ENCODE peak calls at places on chromosome 20, in ten cellular contexts. One of them, this sample, is unnamed.

GRCh38 chr20:1122388-1123315 is 4.2 kb downstream of the PSMF1 start:
- DNase-seq in right lobe of liver: peak; percentile 78
- DNase-seq in upper lobe of left lung: no peak
- DNase-seq in fibroblast of lung: peak; percentile 31
- DNase-seq in thoracic aorta: no peak
- DNase-seq in gastrocnemius medialis: no peak
- DNase-seq in CD8-positive, alpha-beta memory T cell: no peak
- DNase-seq in stomach: peak; percentile 64
- DNase-seq in uterus: no peak
- DNase-seq in mammary epithelial cell: no peak
- DNase-seq in this sample: no peak

GRCh38 chr20:44615876-44616603 is 33.7 kb downstream of the PKIG start:
- DNase-seq in uterus: no peak
- DNase-seq in thoracic aorta: no peak
- DNase-seq in CD8-positive, alpha-beta memory T cell: no peak
- DNase-seq in mammary epithelial cell: no peak
- DNase-seq in stomach: no peak
- DNase-seq in right lobe of liver: no peak
- DNase-seq in gastrocnemius medialis: no peak
- DNase-seq in upper lobe of left lung: no peak
- DNase-seq in fibroblast of lung: no peak
- DNase-seq in this sample: no peak

GRCh38 chr20:51493346-51493791 is 49.1 kb downstream of the NFATC2 start:
- DNase-seq in stomach: no peak
- DNase-seq in upper lobe of left lung: no peak
- DNase-seq in right lobe of liver: no peak
- DNase-seq in thoracic aorta: no peak
- DNase-seq in gastrocnemius medialis: no peak
- DNase-seq in fibroblast of lung: no peak
- DNase-seq in mammary epithelial cell: no peak
- DNase-seq in uterus: no peak
- DNase-seq in CD8-positive, alpha-beta memory T cell: peak; percentile 25
- DNase-seq in this sample: no peak

GRCh38 chr20:18847226-18847625 is 33.6 kb downstream of the SCP2D1 start:
- DNase-seq in mammary epithelial cell: no peak
- DNase-seq in thoracic aorta: no peak
- DNase-seq in gastrocnemius medialis: no peak
- DNase-seq in upper lobe of left lung: no peak
- DNase-seq in fibroblast of lung: no peak
- DNase-seq in right lobe of liver: no peak
- DNase-seq in stomach: no peak
- DNase-seq in uterus: no peak
- DNase-seq in CD8-positive, alpha-beta memory T cell: no peak
- DNase-seq in this sample: no peak

GRCh38 chr20:43840382-43841070 is 74.1 kb upstream of the TOX2 start:
- DNase-seq in mammary epithelial cell: no peak
- DNase-seq in uterus: no peak
- DNase-seq in right lobe of liver: no peak
- DNase-seq in thoracic aorta: no peak
- DNase-seq in CD8-positive, alpha-beta memory T cell: no peak
- DNase-seq in stomach: no peak
- DNase-seq in upper lobe of left lung: no peak
- DNase-seq in fibroblast of lung: peak; percentile 12
- DNase-seq in gastrocnemius medialis: no peak
- DNase-seq in this sample: no peak

GRCh38 chr20:51562334-51563140 is 20.0 kb upstream of the NFATC2 start:
- DNase-seq in fibroblast of lung: peak; percentile 96
- DNase-seq in right lobe of liver: peak; percentile 63
- DNase-seq in upper lobe of left lung: peak; percentile 89
- DNase-seq in gastrocnemius medialis: peak; percentile 36
- DNase-seq in thoracic aorta: peak; percentile 71
- DNase-seq in mammary epithelial cell: peak; percentile 75
- DNase-seq in CD8-positive, alpha-beta memory T cell: no peak
- DNase-seq in uterus: peak; percentile 93
- DNase-seq in stomach: peak; percentile 57
- DNase-seq in this sample: no peak

GRCh38 chr20:55057779-55058415 is 582.5 kb downstream of the DOK5 start:
- DNase-seq in stomach: no peak
- DNase-seq in uterus: no peak
- DNase-seq in fibroblast of lung: peak; percentile 3
- DNase-seq in gastrocnemius medialis: no peak
- DNase-seq in upper lobe of left lung: no peak
- DNase-seq in thoracic aorta: no peak
- DNase-seq in CD8-positive, alpha-beta memory T cell: no peak
- DNase-seq in right lobe of liver: no peak
- DNase-seq in mammary epithelial cell: peak; percentile 8
- DNase-seq in this sample: no peak

GRCh38 chr20:10812738-10813327 is 139.0 kb upstream of the JAG1 start:
- DNase-seq in CD8-positive, alpha-beta memory T cell: no peak
- DNase-seq in mammary epithelial cell: no peak
- DNase-seq in gastrocnemius medialis: no peak
- DNase-seq in upper lobe of left lung: no peak
- DNase-seq in thoracic aorta: no peak
- DNase-seq in stomach: no peak
- DNase-seq in uterus: no peak
- DNase-seq in right lobe of liver: no peak
- DNase-seq in fibroblast of lung: no peak
- DNase-seq in this sample: no peak

GRCh38 chr20:1382670-1383069 is 10.2 kb downstream of the FKBP1A start:
- DNase-seq in stomach: no peak
- DNase-seq in right lobe of liver: no peak
- DNase-seq in CD8-positive, alpha-beta memory T cell: no peak
- DNase-seq in uterus: peak; percentile 57
- DNase-seq in thoracic aorta: no peak
- DNase-seq in mammary epithelial cell: no peak
- DNase-seq in fibroblast of lung: no peak
- DNase-seq in upper lobe of left lung: no peak
- DNase-seq in gastrocnemius medialis: no peak
- DNase-seq in this sample: no peak

GRCh38 chr20:46342045-46342378 is 33.7 kb upstream of the CDH22 start:
- DNase-seq in stomach: no peak
- DNase-seq in CD8-positive, alpha-beta memory T cell: no peak
- DNase-seq in upper lobe of left lung: no peak
- DNase-seq in thoracic aorta: no peak
- DNase-seq in uterus: no peak
- DNase-seq in fibroblast of lung: no peak
- DNase-seq in gastrocnemius medialis: no peak
- DNase-seq in right lobe of liver: no peak
- DNase-seq in mammary epithelial cell: no peak
- DNase-seq in this sample: no peak

GRCh38 chr20:46341374-46342044 is 33.2 kb upstream of the CDH22 start:
- DNase-seq in gastrocnemius medialis: no peak
- DNase-seq in upper lobe of left lung: no peak
- DNase-seq in fibroblast of lung: no peak
- DNase-seq in uterus: no peak
- DNase-seq in stomach: no peak
- DNase-seq in thoracic aorta: no peak
- DNase-seq in mammary epithelial cell: no peak
- DNase-seq in right lobe of liver: no peak
- DNase-seq in CD8-positive, alpha-beta memory T cell: no peak
- DNase-seq in this sample: no peak

GRCh38 chr20:46342451-46343357 is 34.4 kb upstream of the CDH22 start:
- DNase-seq in uterus: no peak
- DNase-seq in stomach: no peak
- DNase-seq in gastrocnemius medialis: peak; percentile 45
- DNase-seq in upper lobe of left lung: no peak
- DNase-seq in CD8-positive, alpha-beta memory T cell: no peak
- DNase-seq in mammary epithelial cell: no peak
- DNase-seq in thoracic aorta: no peak
- DNase-seq in right lobe of liver: no peak
- DNase-seq in fibroblast of lung: no peak
- DNase-seq in this sample: no peak

GRCh38 chr20:46344488-46345162 is 36.3 kb upstream of the CDH22 start:
- DNase-seq in uterus: no peak
- DNase-seq in right lobe of liver: no peak
- DNase-seq in stomach: no peak
- DNase-seq in thoracic aorta: no peak
- DNase-seq in upper lobe of left lung: no peak
- DNase-seq in CD8-positive, alpha-beta memory T cell: no peak
- DNase-seq in mammary epithelial cell: no peak
- DNase-seq in fibroblast of lung: no peak
- DNase-seq in gastrocnemius medialis: no peak
- DNase-seq in this sample: no peak

GRCh38 chr20:46343358-46344357 is 35.4 kb upstream of the CDH22 start:
- DNase-seq in mammary epithelial cell: no peak
- DNase-seq in fibroblast of lung: no peak
- DNase-seq in stomach: no peak
- DNase-seq in upper lobe of left lung: peak; percentile 51
- DNase-seq in right lobe of liver: no peak
- DNase-seq in CD8-positive, alpha-beta memory T cell: no peak
- DNase-seq in uterus: no peak
- DNase-seq in thoracic aorta: no peak
- DNase-seq in gastrocnemius medialis: peak; percentile 54
- DNase-seq in this sample: no peak
- H3K27ac ChIP-seq in mammary epithelial cell: no peak overlapping the region
- H3K27ac ChIP-seq in fibroblast of lung: no peak overlapping the region
- H3K27ac ChIP-seq in stomach: no peak overlapping the region
- H3K27ac ChIP-seq in upper lobe of left lung: no peak overlapping the region
- H3K27ac ChIP-seq in right lobe of liver: no peak overlapping the region
- H3K27ac ChIP-seq in CD8-positive, alpha-beta memory T cell: no peak overlapping the region
- H3K27ac ChIP-seq in uterus: no peak overlapping the region
- H3K27ac ChIP-seq in thoracic aorta: no peak overlapping the region
- H3K27ac ChIP-seq in gastrocnemius medialis: peak overlapping the region; percentile 81
- H3K27ac ChIP-seq in this sample: no peak overlapping the region

DNA sequence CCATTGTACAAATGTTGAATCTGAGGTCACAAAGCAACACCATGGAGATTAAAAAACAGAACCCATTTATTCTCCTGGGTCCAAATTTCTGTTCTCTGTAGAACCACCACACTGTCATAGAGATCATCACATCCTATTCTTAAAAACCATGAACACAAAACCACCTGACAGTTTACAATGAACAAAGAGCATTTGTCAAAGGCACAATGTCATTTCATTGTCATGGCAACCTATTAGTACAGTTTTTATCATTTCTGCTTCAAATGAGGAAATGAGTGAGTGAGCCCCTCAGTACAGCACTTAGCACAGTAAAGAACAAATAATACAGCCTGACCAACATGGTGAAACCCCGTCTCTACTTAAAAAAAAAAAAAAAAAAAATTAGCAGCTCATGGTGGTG is 23.1 kb upstream of the LAMP5 start:
- DNase-seq in thoracic aorta: no peak
- DNase-seq in uterus: no peak
- DNase-seq in mammary epithelial cell: no peak
- DNase-seq in CD8-positive, alpha-beta memory T cell: no peak
- DNase-seq in right lobe of liver: no peak
- DNase-seq in fibroblast of lung: no peak
- DNase-seq in gastrocnemius medialis: no peak
- DNase-seq in upper lobe of left lung: no peak
- DNase-seq in stomach: no peak
- DNase-seq in this sample: no peak
- H3K9me3 ChIP-seq in thoracic aorta: no peaks in the 10 kb centered on the region
- H3K9me3 ChIP-seq in uterus: no peaks in the 10 kb centered on the region
- H3K9me3 ChIP-seq in mammary epithelial cell: no peaks in the 10 kb centered on the region
- H3K9me3 ChIP-seq in CD8-positive, alpha-beta memory T cell: no peaks in the 10 kb centered on the region
- H3K9me3 ChIP-seq in right lobe of liver: no peaks in the 10 kb centered on the region
- H3K9me3 ChIP-seq in fibroblast of lung: no peaks in the 10 kb centered on the region
- H3K9me3 ChIP-seq in gastrocnemius medialis: no peaks in the 10 kb centered on the region
- H3K9me3 ChIP-seq in upper lobe of left lung: no peaks in the 10 kb centered on the region
- H3K9me3 ChIP-seq in stomach: no peaks in the 10 kb centered on the region
- H3K9me3 ChIP-seq in this sample: no peaks in the 10 kb centered on the region

DNA sequence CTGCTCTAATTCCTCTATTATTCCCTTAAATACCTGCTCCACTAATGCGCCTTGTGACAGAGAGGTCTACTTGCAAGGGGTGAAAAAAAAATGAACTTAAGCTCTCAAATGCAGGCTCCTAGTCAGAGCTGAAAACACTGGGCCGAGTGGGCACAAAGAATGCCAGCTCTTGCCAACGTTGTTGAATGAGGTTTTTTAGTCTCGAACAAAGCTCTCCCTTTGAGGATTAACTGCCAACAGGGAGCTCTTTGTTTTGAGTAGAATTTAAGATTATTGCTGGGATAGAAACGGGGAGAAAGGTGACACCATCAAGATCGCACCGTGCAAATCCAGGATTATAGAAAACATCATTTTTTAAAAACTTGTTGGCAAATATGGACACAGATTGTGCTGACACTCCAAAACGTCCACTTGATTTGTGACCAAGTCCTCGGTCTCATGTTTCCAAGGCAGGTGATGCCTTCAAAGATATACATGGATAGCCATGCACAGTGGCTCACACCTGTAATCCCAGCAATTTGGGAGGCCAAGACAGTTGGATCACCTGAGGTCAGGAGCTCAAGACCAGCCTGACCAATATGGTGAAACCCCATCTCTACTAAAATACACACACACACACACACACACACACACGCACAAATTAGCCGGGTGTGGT is 163.2 kb downstream of the BMP7 start:
- DNase-seq in mammary epithelial cell: no peak
- DNase-seq in uterus: no peak
- DNase-seq in CD8-positive, alpha-beta memory T cell: no peak
- DNase-seq in upper lobe of left lung: no peak
- DNase-seq in fibroblast of lung: no peak
- DNase-seq in stomach: no peak
- DNase-seq in thoracic aorta: no peak
- DNase-seq in right lobe of liver: no peak
- DNase-seq in gastrocnemius medialis: no peak
- DNase-seq in this sample: no peak
- H3K27me3 ChIP-seq in mammary epithelial cell: peaks cover 6% of the 10 kb centered on the region
- H3K27me3 ChIP-seq in uterus: no peaks in the 10 kb centered on the region
- H3K27me3 ChIP-seq in CD8-positive, alpha-beta memory T cell: no peaks in the 10 kb centered on the region
- H3K27me3 ChIP-seq in upper lobe of left lung: no peaks in the 10 kb centered on the region
- H3K27me3 ChIP-seq in fibroblast of lung: no peaks in the 10 kb centered on the region
- H3K27me3 ChIP-seq in stomach: peaks cover 56% of the 10 kb centered on the region
- H3K27me3 ChIP-seq in thoracic aorta: no peaks in the 10 kb centered on the region
- H3K27me3 ChIP-seq in right lobe of liver: no peaks in the 10 kb centered on the region
- H3K27me3 ChIP-seq in gastrocnemius medialis: no peaks in the 10 kb centered on the region
- H3K27me3 ChIP-seq in this sample: no peaks in the 10 kb centered on the region

GRCh38 chr20:57444394-57445048 is 53.3 kb downstream of the RBM38 start:
- DNase-seq in gastrocnemius medialis: no peak
- DNase-seq in stomach: no peak
- DNase-seq in fibroblast of lung: no peak
- DNase-seq in CD8-positive, alpha-beta memory T cell: no peak
- DNase-seq in right lobe of liver: no peak
- DNase-seq in upper lobe of left lung: peak; percentile 61
- DNase-seq in uterus: no peak
- DNase-seq in mammary epithelial cell: no peak
- DNase-seq in thoracic aorta: no peak
- DNase-seq in this sample: no peak

GRCh38 chr20:57442888-57443239 is 51.7 kb downstream of the RBM38 start:
- DNase-seq in uterus: no peak
- DNase-seq in stomach: peak; percentile 38
- DNase-seq in CD8-positive, alpha-beta memory T cell: no peak
- DNase-seq in thoracic aorta: no peak
- DNase-seq in upper lobe of left lung: no peak
- DNase-seq in right lobe of liver: peak; percentile 94
- DNase-seq in fibroblast of lung: no peak
- DNase-seq in mammary epithelial cell: no peak
- DNase-seq in gastrocnemius medialis: no peak
- DNase-seq in this sample: no peak

GRCh38 chr20:57443349-57443748 is 52.2 kb downstream of the RBM38 start:
- DNase-seq in right lobe of liver: no peak
- DNase-seq in mammary epithelial cell: no peak
- DNase-seq in gastrocnemius medialis: no peak
- DNase-seq in fibroblast of lung: no peak
- DNase-seq in upper lobe of left lung: no peak
- DNase-seq in uterus: no peak
- DNase-seq in CD8-positive, alpha-beta memory T cell: no peak
- DNase-seq in stomach: no peak
- DNase-seq in thoracic aorta: no peak
- DNase-seq in this sample: no peak

GRCh38 chr20:57445298-57445697 is 54.1 kb downstream of the RBM38 start:
- DNase-seq in thoracic aorta: peak; percentile 77
- DNase-seq in stomach: no peak
- DNase-seq in upper lobe of left lung: no peak
- DNase-seq in right lobe of liver: no peak
- DNase-seq in fibroblast of lung: peak; percentile 54
- DNase-seq in CD8-positive, alpha-beta memory T cell: no peak
- DNase-seq in mammary epithelial cell: no peak
- DNase-seq in gastrocnemius medialis: peak; percentile 91
- DNase-seq in uterus: peak; percentile 84
- DNase-seq in this sample: no peak

GRCh38 chr20:57443866-57444265 is 52.7 kb downstream of the RBM38 start:
- DNase-seq in upper lobe of left lung: no peak
- DNase-seq in fibroblast of lung: no peak
- DNase-seq in CD8-positive, alpha-beta memory T cell: no peak
- DNase-seq in uterus: no peak
- DNase-seq in gastrocnemius medialis: no peak
- DNase-seq in right lobe of liver: no peak
- DNase-seq in stomach: no peak
- DNase-seq in mammary epithelial cell: no peak
- DNase-seq in thoracic aorta: no peak
- DNase-seq in this sample: no peak
- H3K27ac ChIP-seq in upper lobe of left lung: no peak overlapping the region
- H3K27ac ChIP-seq in fibroblast of lung: no peak overlapping the region
- H3K27ac ChIP-seq in CD8-positive, alpha-beta memory T cell: no peak overlapping the region
- H3K27ac ChIP-seq in uterus: peak overlapping the region; percentile 87
- H3K27ac ChIP-seq in gastrocnemius medialis: peak overlapping the region; percentile 96
- H3K27ac ChIP-seq in right lobe of liver: peak overlapping the region; percentile 95
- H3K27ac ChIP-seq in stomach: peak overlapping the region; percentile 93
- H3K27ac ChIP-seq in mammary epithelial cell: no peak overlapping the region
- H3K27ac ChIP-seq in thoracic aorta: no peak overlapping the region
- H3K27ac ChIP-seq in this sample: no peak overlapping the region